ENCODE peak calls at places on chromosomes 7 and 10, in six cellular contexts. Q is upper lobe of right lung, B is H1, I is psoas muscle, X is ovary, Y is pancreas. L is an unnamed sample. For H3K27me3, the result is how much of the 10 kb centered on the place peaks cover.

GRCh38 chr10:34811968-34812514 is 3.1 kb downstream of the PARD3 start:
- DNase-seq in Q (no peak), B (no peak), I (no peak), X (no peak), Y (no peak), L (no peak)

GRCh38 chr10:119608316-119609155 is 11.8 kb upstream of the TIAL1 start:
- DNase-seq in Q (peak), B (peak), I (peak), X (peak), Y (peak), L (peak)

GRCh38 chr10:96170212-96170611 is 40.1 kb downstream of the ZNF518A start:
- DNase-seq in Q (no peak), B (no peak), I (no peak), X (no peak), Y (no peak), L (no peak)

GRCh38 chr7:139118803-139119485 is 9.4 kb upstream of the ZC3HAV1 start:
- DNase-seq in Q (no peak), B (no peak), I (no peak), X (no peak), Y (no peak), L (no peak)

GRCh38 chr7:158311791-158312190 is 275.8 kb downstream of the PTPRN2 start:
- DNase-seq in Q (no peak), B (peak), I (no peak), X (no peak), Y (no peak), L (no peak)

GRCh38 chr10:5813091-5813340 is 218 bp downstream of the GDI2 start:
- DNase-seq in Q (no peak), B (no peak), I (no peak), X (no peak), Y (no peak), L (no peak)

GRCh38 chr10:125479059-125479458 is 203.9 kb downstream of the TEX36 start:
- DNase-seq in Q (no peak), B (no peak), I (no peak), X (no peak), Y (no peak), L (no peak)

GRCh38 chr7:102258073-102258748 is 28.5 kb upstream of the SH2B2 start:
- DNase-seq in Q (no peak), B (no peak), I (no peak), X (no peak), Y (peak), L (no peak)

GRCh38 chr10:11396311-11396960 is 215.0 kb downstream of the USP6NL start:
- DNase-seq in Q (no peak), B (no peak), I (no peak), X (no peak), Y (no peak), L (no peak)

GRCh38 chr7:101538596-101539459 is 90.3 kb downstream of the MYL10 start:
- DNase-seq in Q (peak), B (peak), I (peak), X (peak), Y (peak), L (peak)

GRCh38 chr7:18117482-18117881 is 89.8 kb upstream of the PRPS1L1 start:
- DNase-seq in Q (no peak), B (no peak), I (no peak), X (no peak), Y (no peak), L (no peak)

GRCh38 chr10:129483427-129484010 is 16.5 kb downstream of the MGMT start:
- DNase-seq in Q (no peak), B (no peak), I (no peak), X (no peak), Y (no peak), L (no peak)

GRCh38 chr7:140435252-140435895 is 31.5 kb downstream of the RAB19 start:
- DNase-seq in Q (peak), B (peak), I (no peak), X (peak), Y (peak), L (no peak)

GRCh38 chr7:114973147-114973546 is 51.3 kb downstream of the MDFIC start:
- DNase-seq in Q (no peak), B (no peak), I (no peak), X (no peak), Y (no peak), L (no peak)

GRCh38 chr7:20577362-20578069 is 38.0 kb upstream of the ABCB5 start:
- DNase-seq in Q (no peak), B (no peak), I (no peak), X (no peak), Y (no peak), L (no peak)

GRCh38 chr7:80150621-80151273 is 16.1 kb downstream of the GNAI1 start:
- DNase-seq in Q (no peak), B (no peak), I (no peak), X (no peak), Y (no peak), L (no peak)

GRCh38 chr10:114179747-114180146 is 594 bp downstream of the TDRD1 start:
- DNase-seq in Q (no peak), B (no peak), I (no peak), X (no peak), Y (no peak), L (no peak)

GRCh38 chr7:106178593-106179134 is 66.6 kb upstream of the SYPL1 start:
- DNase-seq in Q (no peak), B (no peak), I (no peak), X (no peak), Y (no peak), L (no peak)

GRCh38 chr7:22137026-22137425 is 191.3 kb upstream of the CDCA7L start:
- DNase-seq in Q (no peak), B (no peak), I (no peak), X (no peak), Y (no peak), L (no peak)

GRCh38 chr7:22138886-22139285 is 193.2 kb upstream of the CDCA7L start:
- DNase-seq in Q (no peak), B (no peak), I (no peak), X (no peak), Y (no peak), L (no peak)

GRCh38 chr7:22140597-22140996 is 194.9 kb upstream of the CDCA7L start:
- DNase-seq in Q (no peak), B (no peak), I (no peak), X (no peak), Y (no peak), L (no peak)

GRCh38 chr7:22138106-22138505 is 192.4 kb upstream of the CDCA7L start:
- DNase-seq in Q (no peak), B (no peak), I (no peak), X (no peak), Y (no peak), L (no peak)

DNA sequence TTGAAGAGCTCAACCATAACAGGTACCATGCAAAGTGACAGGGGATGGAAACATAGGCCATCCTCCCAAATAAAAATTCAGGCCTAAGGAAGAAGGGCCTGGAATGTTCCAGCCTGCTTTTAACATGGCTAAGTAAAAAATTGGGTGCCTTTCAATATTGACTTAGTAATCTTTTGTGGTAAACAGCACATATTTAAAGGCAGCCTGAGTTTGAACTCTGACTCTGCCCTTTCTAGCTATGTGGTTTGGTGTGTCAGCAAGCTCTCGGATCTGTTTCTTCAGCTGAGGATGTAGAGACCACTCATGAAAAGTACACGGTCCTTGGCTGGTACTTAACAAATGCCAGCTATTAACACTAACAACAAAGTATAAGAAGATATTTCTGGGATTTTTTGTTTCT is 191.8 kb upstream of the CDCA7L start:
- DNase-seq in Q (no peak), B (no peak), I (no peak), X (no peak), Y (no peak), L (no peak)
- H3K27ac ChIP-seq in Q (no peak), B (no peak), I (no peak), X (no peak), Y (no peak), L (no peak)

DNA sequence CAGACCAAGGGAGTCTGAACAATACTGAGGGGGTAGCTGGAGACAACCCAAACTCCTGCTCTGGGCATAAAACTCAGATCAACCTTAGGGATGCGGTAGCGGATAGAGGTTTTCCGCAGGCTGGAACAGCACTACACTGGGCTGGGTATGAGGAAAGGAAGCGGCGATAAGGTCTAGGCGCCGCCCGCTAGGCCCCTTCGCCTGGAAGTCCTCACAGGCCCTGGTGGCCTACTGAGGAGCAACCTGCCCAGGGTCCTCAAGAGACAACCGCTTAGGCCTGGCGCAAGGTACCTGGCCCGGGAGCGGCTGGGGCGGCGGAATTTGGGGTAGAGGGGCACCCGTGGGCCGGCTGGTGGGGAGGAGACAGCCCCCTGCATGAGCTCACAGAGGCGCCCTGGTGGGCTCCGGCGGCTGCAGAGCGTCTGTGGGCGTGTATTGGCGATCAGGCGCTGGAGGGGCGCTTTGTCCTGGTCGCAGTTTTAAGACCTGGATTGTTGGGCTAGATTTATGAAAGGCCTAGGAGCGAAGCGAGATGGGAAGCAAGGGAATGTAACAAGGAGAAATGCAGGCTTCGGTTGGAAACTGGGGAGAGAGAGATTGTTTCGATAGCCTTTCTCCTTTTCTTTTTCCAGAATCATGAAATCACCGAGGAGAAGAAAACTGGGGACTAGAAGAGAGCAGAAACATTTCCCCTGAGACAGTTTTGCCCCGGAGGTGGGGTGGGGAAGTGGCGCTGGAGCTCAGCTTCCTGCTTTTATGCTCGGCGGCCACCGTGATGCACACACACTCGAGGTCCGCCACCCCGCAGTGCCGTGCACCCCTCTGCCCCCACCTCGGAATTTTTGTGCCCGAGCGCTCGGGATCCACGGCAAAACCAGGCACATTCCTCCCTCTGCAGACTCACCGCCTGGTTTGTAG is 2.4 kb upstream of the NKX2-3 start:
- DNase-seq in Q (no peak), B (peak), I (no peak), X (no peak), Y (no peak), L (no peak)
- H3K27me3 ChIP-seq in Q (half or more), B (half or more), I (under half), X (under half), Y (under half), L (under half)

DNA sequence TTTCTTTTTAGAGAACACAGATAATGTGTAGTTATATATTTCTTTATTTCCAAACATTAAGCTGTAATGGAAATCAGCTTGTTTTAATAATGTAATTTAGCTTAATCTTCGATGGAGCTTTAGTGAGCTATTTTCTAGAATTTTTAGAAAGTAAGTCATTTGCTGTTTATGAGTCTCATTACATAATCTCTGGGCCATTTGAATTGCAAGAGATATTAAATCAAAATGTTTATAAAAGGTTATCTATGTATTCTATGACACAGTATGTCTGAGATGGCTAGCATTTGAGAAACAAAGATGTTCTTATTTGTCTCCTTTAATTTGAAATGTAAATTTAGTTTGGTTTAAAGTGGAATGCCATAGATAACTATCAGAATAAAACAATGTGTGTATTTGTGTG is 477.9 kb upstream of the KLF6 start:
- DNase-seq in Q (no peak), B (no peak), I (no peak), X (no peak), Y (no peak), L (no peak)
- H3K27ac ChIP-seq in Q (no peak), B (no peak), I (no peak), X (no peak), Y (no peak), L (no peak)

GRCh38 chr10:123859651-123860045 is 32.0 kb downstream of the CPXM2 start:
- DNase-seq in Q (no peak), B (peak), I (no peak), X (no peak), Y (no peak), L (no peak)
- H3K27me3 ChIP-seq in Q (under half), B (under half), I (under half), X (under half), Y (under half), L (under half)

GRCh38 chr10:98338318-98338717 is 70.3 kb upstream of the LOXL4 start:
- DNase-seq in Q (no peak), B (no peak), I (peak), X (no peak), Y (no peak), L (no peak)

GRCh38 chr10:98338896-98339295 is 70.9 kb upstream of the LOXL4 start:
- DNase-seq in Q (no peak), B (no peak), I (no peak), X (no peak), Y (no peak), L (no peak)

GRCh38 chr10:98339790-98340189 is 71.8 kb upstream of the LOXL4 start:
- DNase-seq in Q (no peak), B (no peak), I (no peak), X (no peak), Y (no peak), L (no peak)

GRCh38 chr10:98340261-98340675 is 72.3 kb upstream of the LOXL4 start:
- DNase-seq in Q (no peak), B (no peak), I (no peak), X (no peak), Y (no peak), L (no peak)

DNA sequence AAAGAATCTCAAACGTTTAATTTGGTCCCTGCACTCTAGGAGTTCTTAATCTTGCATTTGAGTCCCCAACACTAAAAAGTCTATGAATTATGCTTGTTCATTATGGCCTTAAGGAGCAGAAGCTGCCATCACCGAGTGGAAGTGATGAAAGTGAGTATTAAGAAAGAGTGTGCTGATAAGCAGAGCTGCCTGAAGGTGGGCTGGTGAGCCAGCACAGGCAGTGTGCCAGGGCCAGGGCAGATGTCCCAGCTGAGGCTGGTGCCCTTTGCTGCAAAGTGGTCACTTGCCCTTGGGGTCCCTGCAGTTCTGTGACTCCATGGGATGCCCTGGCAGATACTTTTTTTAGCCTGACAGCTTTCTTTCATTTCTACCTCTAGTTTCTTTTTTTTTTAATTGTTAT is 73.0 kb upstream of the LOXL4 start:
- DNase-seq in Q (no peak), B (no peak), I (peak), X (no peak), Y (no peak), L (no peak)
- H3K27ac ChIP-seq in Q (no peak), B (no peak), I (peak), X (no peak), Y (no peak), L (no peak)

GRCh38 chr10:79459243-79459642 is 13.8 kb upstream of the ZCCHC24 start:
- DNase-seq in Q (no peak), B (no peak), I (no peak), X (no peak), Y (no peak), L (no peak)

GRCh38 chr10:79460687-79461086 is 15.3 kb upstream of the ZCCHC24 start:
- DNase-seq in Q (no peak), B (no peak), I (no peak), X (no peak), Y (no peak), L (no peak)

GRCh38 chr10:79458483-79458882 is 13.1 kb upstream of the ZCCHC24 start:
- DNase-seq in Q (no peak), B (no peak), I (no peak), X (no peak), Y (no peak), L (no peak)

GRCh38 chr10:79454259-79454658 is 8.8 kb upstream of the ZCCHC24 start:
- DNase-seq in Q (no peak), B (no peak), I (no peak), X (no peak), Y (no peak), L (no peak)

DNA sequence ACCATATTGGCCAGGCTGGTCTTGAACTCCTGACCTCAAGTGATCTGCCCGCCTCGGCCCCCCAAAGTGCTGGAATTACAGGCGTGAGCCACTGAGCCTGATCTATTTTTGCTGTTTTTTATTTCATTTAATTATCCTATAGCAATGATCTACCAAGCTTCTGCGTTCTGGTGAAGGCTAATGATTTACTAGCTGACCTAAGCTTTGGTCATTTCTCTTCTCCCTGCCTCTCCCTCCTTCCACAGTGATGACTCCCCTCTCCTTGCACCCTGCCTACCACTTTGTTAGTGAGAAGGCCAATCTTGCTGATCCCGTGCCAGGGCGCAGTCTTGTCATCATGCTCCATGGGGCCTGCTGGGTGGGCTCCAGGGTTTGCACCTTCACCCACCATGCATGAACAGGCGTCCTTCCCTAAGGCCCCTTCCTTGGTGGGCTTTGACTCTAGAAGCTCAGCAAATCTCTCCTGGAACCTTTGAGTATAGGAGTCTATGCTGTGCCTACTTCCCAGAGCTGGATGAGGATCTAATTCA is 11.9 kb upstream of the ZCCHC24 start:
- DNase-seq in Q (no peak), B (no peak), I (no peak), X (no peak), Y (no peak), L (no peak)
- H3K27me3 ChIP-seq in Q (under half), B (under half), I (under half), X (under half), Y (under half), L (under half)

GRCh38 chr10:131117416-131118212 is 193.9 kb downstream of the TCERG1L start:
- DNase-seq in Q (no peak), B (no peak), I (peak), X (no peak), Y (no peak), L (no peak)
- H3K27ac ChIP-seq in Q (no peak), B (no peak), I (no peak), X (no peak), Y (no peak), L (no peak)